ENCODE peak calls at places on chromosome 17, in eight cellular contexts. C is H1, A is A549, V is ovary, K is sigmoid colon, Q is esophagus muscularis mucosa, M is prostate gland, T is Peyer's patch. R is an unnamed sample.

GRCh38 chr17:60305141-60305540 is 86.8 kb downstream of the USP32 start:
- DNase-seq in C (no peak), A (peak; percentile 17), V (no peak), K (no peak), Q (no peak), M (no peak), T (no peak), R (no peak)

GRCh38 chr17:40538936-40539705 is 26.2 kb downstream of the CCR7 start:
- DNase-seq in C (no peak), A (no peak), V (no peak), K (peak; percentile 45), Q (no peak), M (no peak), T (no peak), R (no peak)

GRCh38 chr17:45228121-45228941 is 6.6 kb downstream of the FMNL1 start:
- DNase-seq in C (no peak), A (peak; percentile 73), V (no peak), K (no peak), Q (no peak), M (no peak), T (no peak), R (no peak)

GRCh38 chr17:69154267-69154666 is 12.6 kb upstream of the ABCA6 start:
- DNase-seq in C (no peak), A (no peak), V (no peak), K (no peak), Q (no peak), M (no peak), T (no peak), R (no peak)

GRCh38 chr17:75691371-75692290 is 24.5 kb downstream of the SAP30BP start:
- DNase-seq in C (no peak), A (no peak), V (no peak), K (peak; percentile 69), Q (no peak), M (peak; percentile 80), T (no peak), R (no peak)

GRCh38 chr17:35162755-35163154 is 15.1 kb downstream of the UNC45B start:
- DNase-seq in C (no peak), A (no peak), V (no peak), K (no peak), Q (no peak), M (no peak), T (no peak), R (no peak)

GRCh38 chr17:48547839-48548686 is 3.2 kb upstream of the HOXB2 start:
- DNase-seq in C (no peak), A (no peak), V (no peak), K (peak; percentile 81), Q (no peak), M (no peak), T (peak; percentile 51), R (no peak)

GRCh38 chr17:7515912-7516610 is 31.9 kb downstream of the POLR2A start:
- DNase-seq in C (no peak), A (peak; percentile 33), V (no peak), K (no peak), Q (no peak), M (no peak), T (no peak), R (peak; percentile 58)

GRCh38 chr17:67666710-67667109 is 51.0 kb upstream of the NOL11 start:
- DNase-seq in C (no peak), A (no peak), V (no peak), K (no peak), Q (no peak), M (no peak), T (no peak), R (no peak)

GRCh38 chr17:40548982-40549680 is 16.1 kb downstream of the CCR7 start:
- DNase-seq in C (no peak), A (peak; percentile 99), V (no peak), K (peak; percentile 87), Q (peak; percentile 95), M (no peak), T (peak; percentile 15), R (peak; percentile 71)

GRCh38 chr17:35871415-35871814 is 2.7 kb upstream of the HEATR9 start:
- DNase-seq in C (no peak), A (no peak), V (no peak), K (no peak), Q (no peak), M (no peak), T (no peak), R (no peak)

GRCh38 chr17:51119415-51120356 is 982 bp downstream of the SPAG9 start:
- DNase-seq in C (peak; percentile 71), A (peak; percentile 80), V (peak; percentile 58), K (peak; percentile 81), Q (peak; percentile 91), M (peak; percentile 26), T (peak; percentile 47), R (peak; percentile 68)

GRCh38 chr17:34025179-34025551 is 229.9 kb upstream of the CCL2 start:
- DNase-seq in C (no peak), A (no peak), V (no peak), K (no peak), Q (no peak), M (no peak), T (no peak), R (no peak)

GRCh38 chr17:82100502-82101298 is 2.7 kb upstream of the FASN start:
- DNase-seq in C (no peak), A (no peak), V (peak; percentile 38), K (no peak), Q (no peak), M (no peak), T (no peak), R (no peak)

DNA sequence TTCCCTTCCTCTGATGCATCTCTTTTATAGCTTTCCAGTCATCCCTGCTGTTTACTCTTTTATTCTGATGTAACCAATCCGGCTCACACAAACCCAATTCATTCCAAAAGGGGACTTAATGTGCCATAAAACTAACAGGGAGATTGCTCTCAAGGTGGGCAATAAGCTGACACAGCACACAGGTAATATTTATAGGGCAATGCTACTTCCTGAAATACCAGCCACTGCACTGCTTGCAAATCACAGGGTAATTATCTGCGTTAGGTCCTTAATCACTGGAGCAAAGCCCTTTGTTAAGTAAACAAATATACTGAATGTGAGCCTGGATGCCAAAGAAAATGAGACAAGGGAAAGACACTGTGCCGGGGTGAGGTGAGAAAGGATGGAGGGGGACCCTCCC is 23.3 kb upstream of the CA10 start:
- DNase-seq in C (no peak), A (no peak), V (no peak), K (no peak), Q (no peak), M (no peak), T (no peak), R (no peak)
- H3K4me3 ChIP-seq in C (no peak overlapping the region), A (no peak overlapping the region), V (no peak overlapping the region), K (no peak overlapping the region), Q (no peak overlapping the region), M (no peak overlapping the region), T (no peak overlapping the region), R (no peak overlapping the region)

GRCh38 chr17:58508341-58509067 is 5.9 kb downstream of the MTMR4 start:
- DNase-seq in C (no peak), A (no peak), V (no peak), K (peak; percentile 40), Q (no peak), M (no peak), T (no peak), R (no peak)
- TF ChIP-seq CTCF in C (no peak), A (no peak), V (no peak), K (no peak), Q (no peak), M (no peak), T (no peak), R (no peak)

GRCh38 chr17:17062356-17062755 is 20.1 kb downstream of the MPRIP start:
- DNase-seq in C (no peak), A (no peak), V (peak; percentile 19), K (peak; percentile 45), Q (no peak), M (no peak), T (no peak), R (no peak)

GRCh38 chr17:17060001-17060929 is 18.0 kb downstream of the MPRIP start:
- DNase-seq in C (no peak), A (no peak), V (no peak), K (peak; percentile 36), Q (no peak), M (no peak), T (no peak), R (no peak)

GRCh38 chr17:17060930-17061329 is 18.7 kb downstream of the MPRIP start:
- DNase-seq in C (no peak), A (no peak), V (no peak), K (peak; percentile 35), Q (no peak), M (no peak), T (no peak), R (no peak)

GRCh38 chr17:17062866-17063265 is 20.6 kb downstream of the MPRIP start:
- DNase-seq in C (no peak), A (no peak), V (no peak), K (peak; percentile 64), Q (no peak), M (no peak), T (no peak), R (peak; percentile 78)

GRCh38 chr17:17061516-17061915 is 19.3 kb downstream of the MPRIP start:
- DNase-seq in C (no peak), A (no peak), V (no peak), K (peak; percentile 51), Q (no peak), M (no peak), T (no peak), R (no peak)
- H3K27ac ChIP-seq in C (no peak overlapping the region), A (peak overlapping the region; percentile 5), V (no peak overlapping the region), K (no peak overlapping the region), Q (no peak overlapping the region), M (no peak overlapping the region), T (no peak overlapping the region), R (no peak overlapping the region)

GRCh38 chr17:43722269-43722619 is 36.3 kb downstream of the SOST start:
- DNase-seq in C (no peak), A (no peak), V (no peak), K (no peak), Q (no peak), M (no peak), T (no peak), R (no peak)

GRCh38 chr17:43719578-43719977 is 39.0 kb downstream of the SOST start:
- DNase-seq in C (no peak), A (no peak), V (no peak), K (no peak), Q (no peak), M (no peak), T (no peak), R (no peak)

GRCh38 chr17:43720311-43721060 is 38.1 kb downstream of the SOST start:
- DNase-seq in C (peak; percentile 81), A (peak; percentile 78), V (peak; percentile 75), K (peak; percentile 89), Q (peak; percentile 95), M (peak; percentile 57), T (peak; percentile 79), R (peak; percentile 87)

GRCh38 chr17:43722921-43723665 is 35.5 kb downstream of the SOST start:
- DNase-seq in C (no peak), A (no peak), V (no peak), K (no peak), Q (no peak), M (no peak), T (no peak), R (no peak)

DNA sequence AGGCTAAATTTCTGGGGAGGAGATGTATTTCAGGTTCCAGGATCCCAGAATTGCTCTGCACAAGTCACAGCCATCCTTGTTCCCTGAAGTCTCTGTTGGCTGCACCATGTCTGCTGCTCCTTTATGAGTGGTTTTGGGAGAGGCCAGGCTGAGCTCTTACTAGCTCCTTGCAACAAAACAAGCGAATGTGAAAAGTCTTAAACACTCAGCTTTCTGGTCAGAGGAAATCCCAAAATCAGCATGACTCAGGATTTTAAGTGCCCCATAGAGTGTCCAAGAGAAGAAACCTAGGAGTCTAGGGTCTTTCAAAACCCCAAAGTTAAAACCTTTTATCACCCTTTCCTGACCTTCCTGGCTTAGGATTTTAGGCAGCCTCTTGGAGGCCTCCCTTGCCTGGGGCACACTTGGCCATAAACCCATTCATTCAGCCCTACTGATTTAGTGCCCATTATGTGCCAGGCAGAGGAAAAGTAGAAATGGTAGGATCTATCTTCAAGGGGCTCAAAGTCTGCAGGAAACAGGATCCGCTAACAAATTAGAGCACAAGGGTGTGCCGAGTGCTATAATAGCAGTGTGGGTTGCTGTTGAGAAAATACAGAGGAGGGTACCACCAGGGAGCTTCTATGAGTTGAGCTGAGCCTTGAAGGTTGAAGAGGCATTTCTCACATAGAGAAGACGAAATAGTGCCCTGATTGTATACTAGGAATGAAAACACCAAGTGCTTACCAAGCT is 36.9 kb downstream of the SOST start:
- DNase-seq in C (no peak), A (peak; percentile 75), V (no peak), K (no peak), Q (no peak), M (no peak), T (no peak), R (no peak)
- H3K4me3 ChIP-seq in C (no peak overlapping the region), A (peak overlapping the region; percentile 53), V (no peak overlapping the region), K (no peak overlapping the region), Q (no peak overlapping the region), M (no peak overlapping the region), T (no peak overlapping the region), R (no peak overlapping the region)

R was measured in lower lobe of right lung.